ENCODE peak calls at places on chromosomes 12 and 14, in four cellular contexts. G is lung, O is HFF-Myc, C is neural crest cell. F is an unnamed sample.

GRCh38 chr14:55749201-55749812 is 169.3 kb downstream of the KTN1 start:
- DNase-seq in G (no peak), O (no peak), C (no peak), F (no peak)

GRCh38 chr14:32403688-32404087 is 74.6 kb downstream of the AKAP6 start:
- DNase-seq in G (no peak), O (no peak), C (no peak), F (no peak)

GRCh38 chr14:52044791-52045522 is 23.9 kb downstream of the NID2 start:
- DNase-seq in G (no peak), O (no peak), C (no peak), F (no peak)

GRCh38 chr14:77151918-77152588 is 10.5 kb upstream of the ZDHHC22 start:
- DNase-seq in G (no peak), O (no peak), C (no peak), F (no peak)

GRCh38 chr12:124040737-124041136 is 67.7 kb downstream of the ZNF664 start:
- DNase-seq in G (no peak), O (no peak), C (no peak), F (no peak)

GRCh38 chr14:33668066-33668465 is 282.8 kb downstream of the EGLN3 start:
- DNase-seq in G (no peak), O (no peak), C (no peak), F (no peak)

GRCh38 chr14:65336191-65336591 is 76.3 kb upstream of the FUT8 start:
- DNase-seq in G (no peak), O (no peak), C (no peak), F (peak)

GRCh38 chr12:116595672-116596071 is 36.5 kb downstream of the MAP1LC3B2 start:
- DNase-seq in G (no peak), O (no peak), C (no peak), F (no peak)

GRCh38 chr14:93042968-93043940 is 72.5 kb downstream of the ITPK1 start:
- DNase-seq in G (peak), O (peak), C (no peak), F (no peak)

GRCh38 chr12:117472983-117473382 is 111.6 kb upstream of the NOS1 start:
- DNase-seq in G (no peak), O (no peak), C (peak), F (no peak)

GRCh38 chr12:106747973-106748436 is 26.5 kb upstream of the RIC8B start:
- DNase-seq in G (no peak), O (no peak), C (no peak), F (peak)

GRCh38 chr12:84922721-84923120 is 10.1 kb upstream of the SLC6A15 start:
- DNase-seq in G (no peak), O (no peak), C (no peak), F (no peak)

GRCh38 chr12:49138587-49138986 is 7.4 kb upstream of the TUBA1B start:
- DNase-seq in G (no peak), O (no peak), C (no peak), F (no peak)

GRCh38 chr12:3004655-3005565 is 45.7 kb downstream of the TEAD4 start:
- DNase-seq in G (no peak), O (no peak), C (no peak), F (no peak)
- TF ChIP-seq CTCF in G (no peak), O (peak), C (peak), F (no peak)

GRCh38 chr12:109739747-109740693 is 26.4 kb downstream of the FAM222A start:
- DNase-seq in G (no peak), O (no peak), C (no peak), F (peak)
- TF ChIP-seq CTCF in G (no peak), O (peak), C (peak), F (peak)

DNA sequence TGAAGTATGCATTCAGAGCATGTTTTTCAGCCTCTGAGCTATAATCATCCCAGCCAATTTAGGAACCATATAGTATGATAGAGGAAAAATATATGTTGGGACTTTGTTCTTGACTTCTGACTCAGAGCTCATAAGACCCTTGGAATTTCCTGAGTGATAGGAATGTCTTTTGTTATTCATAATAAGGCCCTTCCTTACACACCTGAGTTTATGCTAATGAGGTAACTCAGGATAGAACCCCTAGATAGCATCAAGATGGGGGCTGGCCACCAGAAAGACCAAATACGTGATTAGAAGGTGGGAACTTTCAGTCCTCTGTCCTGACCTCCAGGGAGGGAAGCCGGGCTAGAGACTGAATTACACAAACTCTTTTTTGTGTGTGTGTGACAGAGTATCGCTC is 32.4 kb upstream of the PLEK2 start:
- DNase-seq in G (no peak), O (no peak), C (no peak), F (no peak)
- TF ChIP-seq CTCF in G (no peak), O (no peak), C (no peak), F (no peak)

DNA sequence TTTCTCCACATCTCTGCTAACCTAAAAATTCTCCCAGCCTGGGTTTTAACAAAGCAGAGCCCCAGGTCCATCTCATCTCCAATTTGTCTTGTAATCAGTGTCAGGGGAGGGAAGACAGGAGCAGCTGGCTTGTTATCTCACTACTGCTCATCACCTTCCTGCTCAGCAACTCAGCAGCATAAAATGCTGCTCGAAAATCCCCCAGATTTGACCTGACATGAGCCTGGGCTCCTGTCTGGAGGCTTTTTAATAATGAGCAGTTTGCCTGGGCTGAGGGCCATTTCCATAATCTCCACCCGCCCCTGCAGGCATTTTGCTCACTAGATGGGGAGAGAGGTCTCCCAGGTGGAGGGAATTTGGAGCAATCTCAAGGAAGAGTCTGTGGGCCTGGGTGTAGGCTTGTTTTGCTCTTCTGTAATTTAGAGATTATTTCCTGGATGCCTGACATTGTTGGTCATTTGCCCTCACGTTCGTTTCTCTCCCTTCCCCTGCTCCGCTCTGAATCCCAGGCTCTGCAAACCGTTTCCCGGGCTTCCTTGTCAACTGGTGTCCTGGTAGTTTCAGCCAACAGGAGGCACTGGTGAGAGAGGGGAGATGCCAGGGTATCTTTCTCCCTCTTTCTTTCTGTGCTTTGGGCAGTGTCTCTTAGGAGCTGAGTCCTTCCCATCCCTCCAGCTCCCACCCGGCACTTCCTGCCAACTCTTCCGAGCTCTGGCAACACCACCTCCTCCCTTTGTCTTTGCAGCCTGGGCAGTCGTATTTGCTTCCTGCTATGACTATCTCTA is 299.2 kb downstream of the GLT1D1 start:
- DNase-seq in G (no peak), O (no peak), C (no peak), F (no peak)
- TF ChIP-seq CTCF in G (no peak), O (no peak), C (no peak), F (no peak)

GRCh38 chr14:21039585-21040369 is 2.4 kb upstream of the RNASE7 start:
- DNase-seq in G (no peak), O (no peak), C (no peak), F (peak)
- TF ChIP-seq CTCF in G (peak), O (peak), C (peak), F (peak)

DNA sequence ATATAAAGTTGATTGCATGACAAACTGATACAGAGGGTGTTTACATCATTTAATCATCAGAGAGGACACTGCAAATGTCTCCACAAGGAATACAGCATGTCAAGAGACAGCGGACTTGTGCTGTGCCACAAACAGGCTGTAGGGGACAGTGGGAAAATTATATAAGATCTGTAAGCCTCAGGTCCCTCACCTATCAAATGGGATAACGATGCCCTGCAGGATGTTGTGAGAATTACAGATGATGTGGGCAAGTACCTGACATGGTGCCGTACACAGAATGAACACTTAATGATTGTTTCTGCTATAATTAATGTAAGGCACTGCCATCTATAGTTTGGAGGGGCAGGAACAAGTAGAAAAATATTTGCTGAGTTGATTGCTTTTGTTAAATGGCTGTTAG is 81.9 kb upstream of the GTF2A1 start:
- DNase-seq in G (no peak), O (no peak), C (no peak), F (no peak)
- TF ChIP-seq CTCF in G (no peak), O (no peak), C (peak), F (no peak)

GRCh38 chr14:49464885-49465284 is 121.3 kb downstream of the RPS29 start:
- DNase-seq in G (no peak), O (no peak), C (no peak), F (no peak)
- TF ChIP-seq CTCF in G (no peak), O (peak), C (peak), F (peak)

GRCh38 chr14:57575482-57575881 is 81.8 kb upstream of the CCDC198 start:
- DNase-seq in G (no peak), O (no peak), C (no peak), F (no peak)

GRCh38 chr14:57578427-57579220 is 85.0 kb upstream of the CCDC198 start:
- DNase-seq in G (no peak), O (no peak), C (no peak), F (no peak)

GRCh38 chr14:57573193-57573592 is 79.5 kb upstream of the CCDC198 start:
- DNase-seq in G (no peak), O (no peak), C (no peak), F (no peak)

GRCh38 chr14:57576498-57576897 is 82.8 kb upstream of the CCDC198 start:
- DNase-seq in G (no peak), O (no peak), C (no peak), F (no peak)

DNA sequence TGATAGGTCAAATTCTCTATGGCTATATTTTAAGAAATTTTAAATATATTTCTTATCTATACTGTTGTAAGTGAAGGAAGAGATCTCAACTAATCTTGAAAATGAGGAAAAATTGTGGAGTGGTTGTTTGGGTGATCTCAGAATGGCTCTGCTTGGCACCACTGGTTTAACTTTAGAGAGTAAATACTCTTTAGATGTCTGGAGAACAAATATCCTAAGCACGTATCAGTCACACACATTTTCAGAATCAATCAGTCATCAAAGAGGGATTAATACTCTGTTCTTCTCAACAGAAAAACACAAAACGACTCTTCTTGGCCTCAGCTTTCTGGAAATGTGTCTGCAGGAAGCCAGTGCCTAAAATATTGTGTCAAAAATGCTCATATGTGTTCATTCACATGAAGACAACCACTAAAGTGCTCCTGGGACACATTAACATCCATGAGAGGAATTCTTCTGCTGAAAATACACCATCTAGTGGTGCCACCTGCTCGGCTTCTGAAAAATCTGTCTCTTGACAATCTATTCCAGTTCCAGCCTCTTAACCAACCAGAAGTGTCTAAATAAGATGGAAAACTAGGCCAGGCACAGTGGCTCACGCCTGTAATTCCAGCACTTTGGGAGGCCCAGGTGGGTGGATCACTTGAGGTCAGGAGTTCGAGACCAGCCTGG is 81.1 kb upstream of the CCDC198 start:
- DNase-seq in G (no peak), O (no peak), C (no peak), F (no peak)
- TF ChIP-seq CTCF in G (no peak), O (no peak), C (no peak), F (no peak)

GRCh38 chr12:100163416-100164152 is 20.9 kb upstream of the BLTP3B start:
- DNase-seq in G (peak), O (no peak), C (peak), F (peak)
- TF ChIP-seq CTCF in G (no peak), O (no peak), C (peak), F (peak)

F was measured in activated CD8-positive, alpha-beta T cell treated with anti-CD3 and anti-CD28 coated beads for 36 hours.